ENCODE peak calls at places on chromosomes 7 and 10, in six cellular contexts. One of them, this sample, is unnamed.

GRCh38 chr7:155611808-155612447 is 32.5 kb upstream of the RBM33 start:
- DNase-seq in progenitor cell of endocrine pancreas: no peak
- DNase-seq in fibroblast of lung: no peak
- DNase-seq in HFF-Myc: no peak
- DNase-seq in dorsolateral prefrontal cortex: no peak
- DNase-seq in AG04450: no peak
- DNase-seq in this sample: no peak

GRCh38 chr7:90250601-90251303 is 5.8 kb downstream of the CFAP69 start:
- DNase-seq in dorsolateral prefrontal cortex: no peak
- DNase-seq in progenitor cell of endocrine pancreas: no peak
- DNase-seq in HFF-Myc: no peak
- DNase-seq in AG04450: no peak
- DNase-seq in fibroblast of lung: peak; percentile 60
- DNase-seq in this sample: no peak

GRCh38 chr7:27897441-27897847 is 157.5 kb downstream of the TAX1BP1 start:
- DNase-seq in dorsolateral prefrontal cortex: no peak
- DNase-seq in fibroblast of lung: no peak
- DNase-seq in AG04450: no peak
- DNase-seq in progenitor cell of endocrine pancreas: no peak
- DNase-seq in HFF-Myc: no peak
- DNase-seq in this sample: no peak

GRCh38 chr7:2198206-2198605 is 34.5 kb downstream of the MAD1L1 start:
- DNase-seq in HFF-Myc: no peak
- DNase-seq in AG04450: no peak
- DNase-seq in progenitor cell of endocrine pancreas: no peak
- DNase-seq in fibroblast of lung: no peak
- DNase-seq in dorsolateral prefrontal cortex: no peak
- DNase-seq in this sample: no peak

GRCh38 chr7:74284781-74285259 is 4.4 kb upstream of the CLIP2 start:
- DNase-seq in fibroblast of lung: no peak
- DNase-seq in AG04450: no peak
- DNase-seq in dorsolateral prefrontal cortex: no peak
- DNase-seq in HFF-Myc: no peak
- DNase-seq in progenitor cell of endocrine pancreas: no peak
- DNase-seq in this sample: peak; percentile 36

GRCh38 chr10:45514283-45515270 is 140.6 kb downstream of the ALOX5 start:
- DNase-seq in AG04450: no peak
- DNase-seq in dorsolateral prefrontal cortex: peak; percentile 69
- DNase-seq in HFF-Myc: no peak
- DNase-seq in fibroblast of lung: peak; percentile 26
- DNase-seq in progenitor cell of endocrine pancreas: no peak
- DNase-seq in this sample: peak; percentile 78

GRCh38 chr10:45280113-45280512 is 35.3 kb downstream of the OR13A1 start:
- DNase-seq in dorsolateral prefrontal cortex: no peak
- DNase-seq in HFF-Myc: no peak
- DNase-seq in AG04450: no peak
- DNase-seq in progenitor cell of endocrine pancreas: no peak
- DNase-seq in fibroblast of lung: no peak
- DNase-seq in this sample: no peak

GRCh38 chr10:97590082-97590747 is 694 bp downstream of the C10orf62 start:
- DNase-seq in dorsolateral prefrontal cortex: no peak
- DNase-seq in HFF-Myc: no peak
- DNase-seq in fibroblast of lung: no peak
- DNase-seq in progenitor cell of endocrine pancreas: no peak
- DNase-seq in AG04450: no peak
- DNase-seq in this sample: no peak

GRCh38 chr7:41315764-41316163 is 387.1 kb downstream of the INHBA start:
- DNase-seq in dorsolateral prefrontal cortex: no peak
- DNase-seq in fibroblast of lung: no peak
- DNase-seq in AG04450: no peak
- DNase-seq in progenitor cell of endocrine pancreas: no peak
- DNase-seq in HFF-Myc: no peak
- DNase-seq in this sample: no peak

GRCh38 chr10:42637648-42638052 is 720 bp downstream of the ZNF33B start:
- DNase-seq in fibroblast of lung: no peak
- DNase-seq in dorsolateral prefrontal cortex: no peak
- DNase-seq in HFF-Myc: no peak
- DNase-seq in AG04450: no peak
- DNase-seq in progenitor cell of endocrine pancreas: no peak
- DNase-seq in this sample: no peak

GRCh38 chr7:140403878-140404564 is at the start of gene RAB19:
- DNase-seq in fibroblast of lung: no peak
- DNase-seq in AG04450: no peak
- DNase-seq in dorsolateral prefrontal cortex: no peak
- DNase-seq in HFF-Myc: no peak
- DNase-seq in progenitor cell of endocrine pancreas: peak; percentile 34
- DNase-seq in this sample: no peak

GRCh38 chr7:149422065-149422913 is 38.6 kb downstream of the ZNF777 start:
- DNase-seq in fibroblast of lung: peak; percentile 64
- DNase-seq in progenitor cell of endocrine pancreas: peak; percentile 61
- DNase-seq in HFF-Myc: peak; percentile 10
- DNase-seq in AG04450: peak; percentile 2
- DNase-seq in dorsolateral prefrontal cortex: no peak
- DNase-seq in this sample: peak; percentile 77

GRCh38 chr7:137337902-137338301 is 5.6 kb downstream of the PTN start:
- DNase-seq in AG04450: no peak
- DNase-seq in dorsolateral prefrontal cortex: no peak
- DNase-seq in progenitor cell of endocrine pancreas: no peak
- DNase-seq in fibroblast of lung: no peak
- DNase-seq in HFF-Myc: no peak
- DNase-seq in this sample: no peak

GRCh38 chr7:15555385-15555859 is 6.4 kb downstream of the AGMO start:
- DNase-seq in HFF-Myc: no peak
- DNase-seq in progenitor cell of endocrine pancreas: no peak
- DNase-seq in AG04450: no peak
- DNase-seq in fibroblast of lung: no peak
- DNase-seq in dorsolateral prefrontal cortex: no peak
- DNase-seq in this sample: no peak

GRCh38 chr7:104791065-104791464 is 222.9 kb upstream of the KMT2E start:
- DNase-seq in HFF-Myc: no peak
- DNase-seq in AG04450: no peak
- DNase-seq in fibroblast of lung: peak; percentile 45
- DNase-seq in progenitor cell of endocrine pancreas: no peak
- DNase-seq in dorsolateral prefrontal cortex: no peak
- DNase-seq in this sample: no peak

GRCh38 chr10:132886211-132887099 is 55.9 kb downstream of the CFAP46 start:
- DNase-seq in AG04450: no peak
- DNase-seq in HFF-Myc: no peak
- DNase-seq in fibroblast of lung: no peak
- DNase-seq in progenitor cell of endocrine pancreas: no peak
- DNase-seq in dorsolateral prefrontal cortex: peak; percentile 23
- DNase-seq in this sample: no peak

GRCh38 chr10:114933588-114933987 is 4.4 kb upstream of the TRUB1 start:
- DNase-seq in AG04450: no peak
- DNase-seq in progenitor cell of endocrine pancreas: no peak
- DNase-seq in HFF-Myc: no peak
- DNase-seq in dorsolateral prefrontal cortex: no peak
- DNase-seq in fibroblast of lung: peak; percentile 59
- DNase-seq in this sample: no peak

GRCh38 chr7:1557771-1558170 is 1.8 kb upstream of the TMEM184A start:
- DNase-seq in dorsolateral prefrontal cortex: no peak
- DNase-seq in AG04450: no peak
- DNase-seq in HFF-Myc: no peak
- DNase-seq in progenitor cell of endocrine pancreas: no peak
- DNase-seq in fibroblast of lung: no peak
- DNase-seq in this sample: no peak

GRCh38 chr10:113089581-113089980 is 139.5 kb downstream of the TCF7L2 start:
- DNase-seq in dorsolateral prefrontal cortex: no peak
- DNase-seq in fibroblast of lung: no peak
- DNase-seq in HFF-Myc: no peak
- DNase-seq in AG04450: no peak
- DNase-seq in progenitor cell of endocrine pancreas: no peak
- DNase-seq in this sample: no peak

GRCh38 chr10:92816106-92816505 is 32.2 kb upstream of the EXOC6 start:
- DNase-seq in HFF-Myc: peak; percentile 89
- DNase-seq in fibroblast of lung: peak; percentile 71
- DNase-seq in dorsolateral prefrontal cortex: no peak
- DNase-seq in AG04450: no peak
- DNase-seq in progenitor cell of endocrine pancreas: no peak
- DNase-seq in this sample: no peak

GRCh38 chr10:26855186-26855585 is 5.6 kb downstream of the ABI1 start:
- DNase-seq in dorsolateral prefrontal cortex: no peak
- DNase-seq in AG04450: no peak
- DNase-seq in HFF-Myc: no peak
- DNase-seq in progenitor cell of endocrine pancreas: no peak
- DNase-seq in fibroblast of lung: peak; percentile 45
- DNase-seq in this sample: no peak

DNA sequence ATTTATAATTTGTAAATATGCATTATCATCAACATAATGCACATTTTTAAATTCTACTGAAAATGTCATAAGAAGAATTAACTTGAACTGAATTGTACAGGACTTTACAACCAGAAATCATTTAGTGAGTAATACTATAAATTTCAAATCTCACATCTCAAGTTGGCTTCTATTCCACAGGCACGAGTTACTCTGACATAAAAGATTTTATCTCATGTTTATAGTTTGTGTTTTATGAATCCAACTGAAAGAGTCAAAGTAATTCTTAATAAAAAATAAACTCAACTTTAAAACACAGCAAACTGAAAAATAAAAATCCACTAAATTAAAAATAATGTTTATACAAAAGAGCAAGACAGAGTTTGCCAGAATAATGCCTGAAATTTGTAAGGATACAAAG is 129.2 kb downstream of the CD36 start:
- DNase-seq in HFF-Myc: no peak
- DNase-seq in AG04450: no peak
- DNase-seq in progenitor cell of endocrine pancreas: no peak
- DNase-seq in fibroblast of lung: no peak
- DNase-seq in dorsolateral prefrontal cortex: no peak
- DNase-seq in this sample: no peak
- TF ChIP-seq CTCF in HFF-Myc: no peak
- TF ChIP-seq CTCF in AG04450: no peak
- TF ChIP-seq CTCF in progenitor cell of endocrine pancreas: no peak
- TF ChIP-seq CTCF in fibroblast of lung: no peak
- TF ChIP-seq CTCF in dorsolateral prefrontal cortex: no peak
- TF ChIP-seq CTCF in this sample: no peak

GRCh38 chr7:151141281-151141854 is 26.1 kb downstream of the GBX1 start:
- DNase-seq in HFF-Myc: no peak
- DNase-seq in dorsolateral prefrontal cortex: peak; percentile 29
- DNase-seq in AG04450: no peak
- DNase-seq in progenitor cell of endocrine pancreas: no peak
- DNase-seq in fibroblast of lung: no peak
- DNase-seq in this sample: no peak

GRCh38 chr7:151143261-151144015 is 24.1 kb downstream of the GBX1 start:
- DNase-seq in dorsolateral prefrontal cortex: peak; percentile 28
- DNase-seq in progenitor cell of endocrine pancreas: no peak
- DNase-seq in HFF-Myc: no peak
- DNase-seq in fibroblast of lung: no peak
- DNase-seq in AG04450: no peak
- DNase-seq in this sample: no peak

GRCh38 chr7:151140826-151141225 is 26.7 kb downstream of the GBX1 start:
- DNase-seq in HFF-Myc: no peak
- DNase-seq in progenitor cell of endocrine pancreas: no peak
- DNase-seq in fibroblast of lung: no peak
- DNase-seq in dorsolateral prefrontal cortex: peak; percentile 18
- DNase-seq in AG04450: no peak
- DNase-seq in this sample: no peak

GRCh38 chr7:151141855-151142685 is 25.4 kb downstream of the GBX1 start:
- DNase-seq in AG04450: no peak
- DNase-seq in progenitor cell of endocrine pancreas: no peak
- DNase-seq in dorsolateral prefrontal cortex: peak; percentile 22
- DNase-seq in HFF-Myc: no peak
- DNase-seq in fibroblast of lung: no peak
- DNase-seq in this sample: no peak

GRCh38 chr7:151142686-151143040 is 24.8 kb downstream of the GBX1 start:
- DNase-seq in progenitor cell of endocrine pancreas: peak; percentile 44
- DNase-seq in AG04450: no peak
- DNase-seq in dorsolateral prefrontal cortex: peak; percentile 82
- DNase-seq in HFF-Myc: no peak
- DNase-seq in fibroblast of lung: no peak
- DNase-seq in this sample: no peak
- TF ChIP-seq CTCF in progenitor cell of endocrine pancreas: peak; percentile 7
- TF ChIP-seq CTCF in AG04450: no peak
- TF ChIP-seq CTCF in dorsolateral prefrontal cortex: no peak
- TF ChIP-seq CTCF in HFF-Myc: no peak
- TF ChIP-seq CTCF in fibroblast of lung: no peak
- TF ChIP-seq CTCF in this sample: no peak

GRCh38 chr10:16049775-16050174 is 189.5 kb upstream of the MINDY3 start:
- DNase-seq in AG04450: no peak
- DNase-seq in fibroblast of lung: no peak
- DNase-seq in HFF-Myc: no peak
- DNase-seq in progenitor cell of endocrine pancreas: no peak
- DNase-seq in dorsolateral prefrontal cortex: peak; percentile 30
- DNase-seq in this sample: no peak
- TF ChIP-seq CTCF in AG04450: no peak
- TF ChIP-seq CTCF in fibroblast of lung: no peak
- TF ChIP-seq CTCF in HFF-Myc: no peak
- TF ChIP-seq CTCF in progenitor cell of endocrine pancreas: no peak
- TF ChIP-seq CTCF in dorsolateral prefrontal cortex: no peak
- TF ChIP-seq CTCF in this sample: no peak

GRCh38 chr7:11256501-11256900 is 282.8 kb downstream of the PHF14 start:
- DNase-seq in fibroblast of lung: no peak
- DNase-seq in AG04450: no peak
- DNase-seq in dorsolateral prefrontal cortex: peak; percentile 47
- DNase-seq in progenitor cell of endocrine pancreas: no peak
- DNase-seq in HFF-Myc: no peak
- DNase-seq in this sample: no peak

GRCh38 chr7:11266101-11266500 is 292.4 kb downstream of the PHF14 start:
- DNase-seq in HFF-Myc: no peak
- DNase-seq in AG04450: no peak
- DNase-seq in progenitor cell of endocrine pancreas: no peak
- DNase-seq in fibroblast of lung: no peak
- DNase-seq in dorsolateral prefrontal cortex: no peak
- DNase-seq in this sample: no peak

DNA sequence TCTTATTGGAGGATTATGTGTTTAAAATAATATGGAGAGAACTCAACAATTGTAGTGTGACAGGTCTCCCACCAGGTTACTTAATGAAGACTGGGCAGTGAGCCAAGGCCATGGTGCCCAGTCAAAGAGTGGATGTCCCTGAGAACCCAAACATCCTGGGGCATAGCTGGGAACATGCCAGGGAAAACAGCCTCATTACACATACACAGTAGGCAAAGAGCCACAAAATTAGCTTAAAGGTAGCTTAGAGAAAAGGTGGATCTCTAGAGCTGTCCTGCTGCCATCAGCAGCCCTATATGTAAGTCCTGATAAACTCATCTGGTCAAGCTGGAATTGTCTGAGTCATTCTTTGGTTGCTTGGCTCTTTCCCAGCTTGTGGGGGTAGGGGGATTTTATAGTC is 287.8 kb downstream of the PHF14 start:
- DNase-seq in AG04450: no peak
- DNase-seq in dorsolateral prefrontal cortex: no peak
- DNase-seq in fibroblast of lung: peak; percentile 25
- DNase-seq in HFF-Myc: no peak
- DNase-seq in progenitor cell of endocrine pancreas: no peak
- DNase-seq in this sample: no peak
- TF ChIP-seq CTCF in AG04450: no peak
- TF ChIP-seq CTCF in dorsolateral prefrontal cortex: no peak
- TF ChIP-seq CTCF in fibroblast of lung: no peak
- TF ChIP-seq CTCF in HFF-Myc: no peak
- TF ChIP-seq CTCF in progenitor cell of endocrine pancreas: no peak
- TF ChIP-seq CTCF in this sample: no peak

DNA sequence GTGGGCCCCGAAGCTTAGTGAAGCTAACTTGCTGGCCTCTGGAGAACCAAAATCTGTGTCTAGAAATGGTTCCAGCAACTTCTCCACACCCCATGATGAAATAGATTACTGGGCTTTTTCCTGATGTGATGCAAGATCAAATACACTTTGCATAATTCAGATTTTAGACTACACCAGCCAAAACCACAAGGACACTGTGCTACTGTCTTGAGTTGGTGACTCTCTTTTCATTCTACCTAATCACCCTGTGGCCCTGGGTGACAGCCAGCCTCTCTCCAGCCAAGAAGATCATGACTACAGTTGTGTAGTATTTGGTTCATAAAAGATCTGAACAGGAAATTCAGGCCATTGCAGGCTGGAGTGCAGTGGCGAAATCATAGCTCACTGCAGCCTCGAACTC is 22.2 kb downstream of the AZGP1 start:
- DNase-seq in AG04450: no peak
- DNase-seq in HFF-Myc: no peak
- DNase-seq in progenitor cell of endocrine pancreas: no peak
- DNase-seq in dorsolateral prefrontal cortex: no peak
- DNase-seq in fibroblast of lung: peak; percentile 11
- DNase-seq in this sample: no peak
- TF ChIP-seq CTCF in AG04450: no peak
- TF ChIP-seq CTCF in HFF-Myc: no peak
- TF ChIP-seq CTCF in progenitor cell of endocrine pancreas: no peak
- TF ChIP-seq CTCF in dorsolateral prefrontal cortex: no peak
- TF ChIP-seq CTCF in fibroblast of lung: no peak
- TF ChIP-seq CTCF in this sample: no peak